ENCODE peak calls at places on chromosomes 6 and 20, in six cellular contexts. M, J, H, O, G and Z are unnamed samples.
A peak's percentile ranks its signal among the peaks of the same experiment; 100 is the strongest.

GRCh38 chr20:19414600-19414999 is 202.2 kb downstream of the SLC24A3 start:
- DNase-seq in M (no peak), J (no peak), H (no peak), O (no peak), G (no peak), Z (no peak)

GRCh38 chr6:37242429-37243052 is 15.0 kb upstream of the TBC1D22B start:
- DNase-seq in M (no peak), J (peak; percentile 77), H (no peak), O (no peak), G (no peak), Z (peak; percentile 36)

GRCh38 chr6:100404051-100404450 is 60.7 kb downstream of the SIM1 start:
- DNase-seq in M (no peak), J (no peak), H (no peak), O (no peak), G (no peak), Z (no peak)

GRCh38 chr6:138593100-138593877 is 94.0 kb upstream of the NHSL1 start:
- DNase-seq in M (peak; percentile 45), J (peak; percentile 73), H (peak; percentile 30), O (no peak), G (no peak), Z (peak; percentile 11)

GRCh38 chr6:35727206-35727934 is 9.5 kb upstream of the ARMC12 start:
- DNase-seq in M (peak; percentile 88), J (peak; percentile 99), H (peak; percentile 76), O (peak; percentile 94), G (no peak), Z (peak; percentile 87)

GRCh38 chr6:148358196-148358785 is 15.7 kb downstream of the SASH1 start:
- DNase-seq in M (no peak), J (peak; percentile 80), H (no peak), O (no peak), G (no peak), Z (no peak)

GRCh38 chr6:71527831-71528377 is 239.3 kb downstream of the OGFRL1 start:
- DNase-seq in M (no peak), J (no peak), H (no peak), O (no peak), G (no peak), Z (no peak)

GRCh38 chr6:5509106-5509505 is 247.8 kb downstream of the FARS2 start:
- DNase-seq in M (no peak), J (no peak), H (no peak), O (no peak), G (no peak), Z (no peak)

GRCh38 chr20:1119128-1119505 is 715 bp downstream of the PSMF1 start:
- DNase-seq in M (no peak), J (no peak), H (no peak), O (no peak), G (no peak), Z (no peak)

GRCh38 chr6:174036-174435 is 118.3 kb upstream of the DUSP22 start:
- DNase-seq in M (no peak), J (no peak), H (no peak), O (no peak), G (no peak), Z (no peak)

GRCh38 chr20:10376271-10377075 is 57.5 kb downstream of the MKKS start:
- DNase-seq in M (no peak), J (no peak), H (no peak), O (no peak), G (no peak), Z (no peak)

GRCh38 chr6:17948725-17949124 is 38.7 kb downstream of the KIF13A start:
- DNase-seq in M (no peak), J (no peak), H (no peak), O (no peak), G (no peak), Z (no peak)

GRCh38 chr20:58839474-58839874 is 11.2 kb downstream of the GNAS-AS1 start:
- DNase-seq in M (no peak), J (no peak), H (no peak), O (no peak), G (peak; percentile 77), Z (peak; percentile 18)

GRCh38 chr6:128438311-128438916 is 82.0 kb downstream of the PTPRK start:
- DNase-seq in M (no peak), J (no peak), H (no peak), O (no peak), G (no peak), Z (no peak)

GRCh38 chr6:12472601-12473038 is 182.5 kb downstream of the EDN1 start:
- DNase-seq in M (no peak), J (peak; percentile 85), H (no peak), O (no peak), G (no peak), Z (peak; percentile 90)

GRCh38 chr6:96809119-96809518 is 28.2 kb downstream of the GPR63 start:
- DNase-seq in M (no peak), J (no peak), H (no peak), O (no peak), G (no peak), Z (no peak)

GRCh38 chr6:11208267-11208666 is 24.2 kb downstream of the NEDD9 start:
- DNase-seq in M (no peak), J (no peak), H (no peak), O (no peak), G (no peak), Z (no peak)

GRCh38 chr6:24931296-24931695 is 4.5 kb downstream of the RIPOR2 start:
- DNase-seq in M (no peak), J (no peak), H (no peak), O (no peak), G (no peak), Z (no peak)

GRCh38 chr6:23414204-23414501 is 711.9 kb upstream of the NRSN1 start:
- DNase-seq in M (no peak), J (no peak), H (no peak), O (no peak), G (no peak), Z (peak; percentile 5)

GRCh38 chr6:170224694-170225660 is 65.9 kb downstream of the DLL1 start:
- DNase-seq in M (no peak), J (peak; percentile 48), H (peak; percentile 81), O (peak; percentile 83), G (peak; percentile 75), Z (peak; percentile 94)

GRCh38 chr6:37059344-37060194 is 54.1 kb downstream of the FGD2 start:
- DNase-seq in M (peak; percentile 75), J (peak; percentile 85), H (peak; percentile 65), O (no peak), G (peak; percentile 66), Z (peak; percentile 37)

GRCh38 chr6:42451595-42452170 is at the start of gene TRERF1:
- DNase-seq in M (peak; percentile 64), J (peak; percentile 85), H (peak; percentile 51), O (peak; percentile 86), G (peak; percentile 87), Z (peak; percentile 51)

GRCh38 chr6:147774856-147775255 is 266.4 kb downstream of the SAMD5 start:
- DNase-seq in M (no peak), J (no peak), H (no peak), O (no peak), G (no peak), Z (no peak)

GRCh38 chr20:36281785-36282380 is 24.3 kb upstream of the DLGAP4 start:
- DNase-seq in M (no peak), J (peak; percentile 24), H (no peak), O (no peak), G (no peak), Z (no peak)

GRCh38 chr20:25467441-25467840 is 60.0 kb downstream of the GINS1 start:
- DNase-seq in M (no peak), J (peak; percentile 32), H (no peak), O (no peak), G (no peak), Z (no peak)

GRCh38 chr6:89509719-89510339 is 76.9 kb downstream of the ANKRD6 start:
- DNase-seq in M (no peak), J (no peak), H (peak; percentile 42), O (no peak), G (no peak), Z (no peak)

GRCh38 chr6:107917468-107918375 is 40.3 kb downstream of the SEC63 start:
- DNase-seq in M (no peak), J (no peak), H (no peak), O (no peak), G (no peak), Z (no peak)

GRCh38 chr6:19772891-19773290 is 64.3 kb upstream of the ID4 start:
- DNase-seq in M (no peak), J (no peak), H (no peak), O (no peak), G (no peak), Z (no peak)
- TF ChIP-seq CTCF in M (no peak), J (no peak), H (no peak), O (no peak), G (no peak), Z (no peak)

DNA sequence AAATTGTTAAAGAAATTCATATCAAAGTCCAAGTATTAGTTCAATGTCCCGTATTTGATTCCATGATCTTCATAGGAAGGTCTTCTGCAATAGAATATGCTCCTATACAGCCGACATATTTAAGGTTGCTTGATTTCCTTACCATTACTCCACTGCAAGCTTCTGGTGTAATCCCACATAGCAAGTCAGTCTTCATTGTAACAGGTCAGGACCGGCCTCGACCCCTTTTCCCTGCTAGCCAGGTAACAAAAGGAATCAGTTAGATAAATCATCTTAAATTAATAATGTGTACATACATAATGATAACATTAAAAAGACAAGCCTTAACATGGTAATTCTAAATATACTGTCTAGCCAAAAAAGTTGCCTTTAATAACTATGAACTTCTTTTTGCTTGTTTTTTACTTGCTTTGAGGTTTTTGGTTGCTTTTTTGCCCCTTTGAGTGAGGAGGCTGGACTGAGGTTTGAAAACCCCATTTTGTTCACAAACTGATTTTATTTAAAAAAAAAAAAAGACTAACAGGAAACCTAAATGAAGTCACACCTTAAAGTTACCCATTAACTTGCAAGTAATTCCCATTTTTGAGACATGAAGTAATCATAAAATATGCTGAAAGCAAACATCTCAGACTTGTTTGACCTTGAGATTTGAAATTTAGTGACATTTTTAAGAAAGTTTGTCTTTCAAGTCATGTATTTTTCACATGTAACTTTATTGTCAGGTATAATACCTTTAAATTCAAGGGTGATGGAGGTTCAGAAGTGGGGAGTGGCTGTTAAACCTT is 19.2 kb upstream of the SNX14 start:
- DNase-seq in M (no peak), J (no peak), H (no peak), O (no peak), G (no peak), Z (no peak)
- TF ChIP-seq POLR2AphosphoS5 in M (no peak), J (no peak), H (no peak), O (no peak), G (no peak), Z (no peak)

DNA sequence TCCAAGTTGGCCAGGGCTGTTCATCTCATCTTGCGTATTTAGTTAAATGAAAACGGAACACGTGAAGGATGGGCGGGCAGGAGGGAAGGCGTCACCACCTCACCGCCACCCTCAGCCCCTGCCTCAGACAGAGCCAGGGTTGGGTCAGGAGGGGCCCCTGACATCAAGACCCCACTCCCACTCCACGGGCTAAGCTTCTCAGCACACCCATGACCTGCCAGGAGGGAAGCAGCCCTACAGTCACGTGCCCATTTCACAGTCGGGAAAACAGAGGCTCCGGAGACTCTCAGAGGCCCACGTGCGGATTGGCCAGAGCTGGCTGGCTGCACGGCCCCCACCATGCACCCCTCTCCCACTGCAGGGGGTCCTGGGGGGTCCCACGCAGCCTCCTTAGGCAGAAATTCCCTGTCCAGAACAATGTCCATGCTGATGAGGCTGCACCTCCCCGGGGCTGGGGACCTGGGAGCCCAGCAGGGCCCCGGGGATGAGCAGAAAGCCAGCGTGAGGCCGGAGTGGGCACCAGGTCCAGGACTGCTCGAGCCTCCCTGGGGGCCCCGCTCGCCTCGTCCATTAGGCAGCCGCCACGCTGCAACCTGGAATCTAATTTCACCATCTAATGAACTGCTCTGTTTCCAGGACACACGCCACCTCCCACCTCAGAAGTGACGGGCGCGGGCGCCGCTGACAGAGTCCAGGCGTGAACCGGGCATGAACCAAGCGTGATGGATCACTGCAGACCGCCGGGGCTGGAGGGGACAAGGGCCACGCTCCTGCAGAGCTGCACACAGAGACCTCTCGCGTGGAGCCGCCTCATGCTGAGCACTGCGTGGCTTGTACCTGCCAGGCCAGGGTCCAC is 15.8 kb downstream of the KCNQ2 start:
- DNase-seq in M (no peak), J (no peak), H (no peak), O (no peak), G (no peak), Z (no peak)
- H3K36me3 ChIP-seq in M (no peaks in the 10 kb centered on the region), J (no peaks in the 10 kb centered on the region), H (no peaks in the 10 kb centered on the region), O (no peaks in the 10 kb centered on the region), G (no peaks in the 10 kb centered on the region), Z (no peaks in the 10 kb centered on the region)

GRCh38 chr6:149484733-149485700 is at the start of gene ZC3H12D:
- DNase-seq in M (peak; percentile 84), J (peak; percentile 68), H (peak; percentile 59), O (peak; percentile 84), G (peak; percentile 91), Z (no peak)
- TF ChIP-seq CTCF in M (peak; percentile 36), J (no peak), H (peak; percentile 20), O (no peak), G (peak; percentile 59), Z (no peak)